ENCODE peak calls at places on chromosomes 12 and 14, in eight cellular contexts. B is AG04450, X is cardiac muscle cell, F is left lung, P is MM.1S, T is fibroblast of lung, Y is HCT116, D is A673. I is an unnamed sample.

GRCh38 chr12:45852508-45852907 is 123.0 kb downstream of the ARID2 start:
- DNase-seq in B (no peak), X (peak; percentile 10), F (no peak), P (no peak), T (no peak), Y (no peak), D (no peak), I (no peak)

GRCh38 chr12:87092421-87092820 is 836.2 kb upstream of the MGAT4C start:
- DNase-seq in B (no peak), X (no peak), F (no peak), P (no peak), T (no peak), Y (no peak), D (no peak), I (no peak)

GRCh38 chr14:21201732-21202462 is 46.0 kb upstream of the OR5AU1 start:
- DNase-seq in B (no peak), X (no peak), F (no peak), P (no peak), T (no peak), Y (no peak), D (no peak), I (no peak)

GRCh38 chr14:85333313-85333712 is 196.6 kb upstream of the FLRT2 start:
- DNase-seq in B (no peak), X (peak; percentile 55), F (no peak), P (no peak), T (peak; percentile 16), Y (no peak), D (peak; percentile 52), I (no peak)

GRCh38 chr12:127888948-127889347 is 378.0 kb upstream of the TMEM132C start:
- DNase-seq in B (no peak), X (no peak), F (no peak), P (no peak), T (no peak), Y (no peak), D (no peak), I (no peak)

GRCh38 chr14:33836203-33836894 is 114.5 kb downstream of the EGLN3 start:
- DNase-seq in B (no peak), X (no peak), F (no peak), P (no peak), T (no peak), Y (no peak), D (no peak), I (no peak)

GRCh38 chr14:40204441-40205175 is 772.4 kb upstream of the FBXO33 start:
- DNase-seq in B (no peak), X (no peak), F (no peak), P (no peak), T (no peak), Y (no peak), D (no peak), I (no peak)

GRCh38 chr14:101834387-101835165 is 73.1 kb downstream of the PPP2R5C start:
- DNase-seq in B (no peak), X (peak; percentile 40), F (no peak), P (no peak), T (peak; percentile 63), Y (no peak), D (no peak), I (no peak)

GRCh38 chr14:23321572-23322547 is 603 bp downstream of the PABPN1 start:
- DNase-seq in B (no peak), X (peak; percentile 59), F (peak; percentile 65), P (no peak), T (peak; percentile 41), Y (no peak), D (peak; percentile 49), I (no peak)

GRCh38 chr14:78835052-78835451 is 664.9 kb downstream of the NRXN3 start:
- DNase-seq in B (no peak), X (no peak), F (no peak), P (no peak), T (no peak), Y (no peak), D (no peak), I (no peak)

GRCh38 chr12:6532927-6533652 is 1.2 kb upstream of the GAPDH start:
- DNase-seq in B (no peak), X (peak; percentile 66), F (peak; percentile 72), P (peak; percentile 60), T (peak; percentile 57), Y (no peak), D (peak; percentile 88), I (no peak)

GRCh38 chr12:122989874-122990400 is 9.5 kb downstream of the ARL6IP4 start:
- DNase-seq in B (no peak), X (no peak), F (no peak), P (no peak), T (no peak), Y (no peak), D (no peak), I (no peak)

DNA sequence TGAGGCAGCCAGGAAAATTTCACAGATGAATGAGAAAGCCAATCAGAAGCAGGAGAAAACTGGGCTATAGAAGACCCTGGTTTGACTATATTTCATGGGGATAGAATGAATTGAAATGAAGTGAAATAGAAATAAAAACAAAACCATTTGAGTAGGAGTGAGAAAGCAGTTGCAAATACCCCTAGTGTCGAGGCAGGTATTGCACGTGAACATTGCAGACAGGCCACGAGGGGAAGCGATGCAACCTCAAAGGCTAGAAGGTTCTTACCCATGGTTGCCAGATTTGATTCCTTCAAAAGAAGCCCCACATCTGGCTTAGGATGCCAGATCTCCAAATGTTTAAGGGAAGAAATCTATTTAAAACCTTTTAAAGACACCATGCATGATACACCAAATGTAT is 648.9 kb downstream of the VRK1 start:
- DNase-seq in B (no peak), X (no peak), F (no peak), P (no peak), T (no peak), Y (no peak), D (no peak), I (no peak)
- TF ChIP-seq CTCF in B (no peak), X (no peak), F (no peak), P (no peak), T (no peak), Y (peak; percentile 28), D (peak; percentile 9), I (no peak)

GRCh38 chr14:104393898-104394605 is 185.5 kb upstream of the C14orf180 start:
- DNase-seq in B (no peak), X (no peak), F (no peak), P (peak; percentile 31), T (no peak), Y (no peak), D (no peak), I (no peak)

GRCh38 chr14:104392001-104392395 is 187.6 kb upstream of the C14orf180 start:
- DNase-seq in B (no peak), X (no peak), F (no peak), P (no peak), T (no peak), Y (no peak), D (no peak), I (no peak)

GRCh38 chr14:104394606-104394910 is 185.0 kb upstream of the C14orf180 start:
- DNase-seq in B (no peak), X (no peak), F (no peak), P (no peak), T (no peak), Y (no peak), D (no peak), I (no peak)

GRCh38 chr14:104392396-104393198 is 187.0 kb upstream of the C14orf180 start:
- DNase-seq in B (no peak), X (no peak), F (no peak), P (no peak), T (no peak), Y (no peak), D (no peak), I (no peak)

DNA sequence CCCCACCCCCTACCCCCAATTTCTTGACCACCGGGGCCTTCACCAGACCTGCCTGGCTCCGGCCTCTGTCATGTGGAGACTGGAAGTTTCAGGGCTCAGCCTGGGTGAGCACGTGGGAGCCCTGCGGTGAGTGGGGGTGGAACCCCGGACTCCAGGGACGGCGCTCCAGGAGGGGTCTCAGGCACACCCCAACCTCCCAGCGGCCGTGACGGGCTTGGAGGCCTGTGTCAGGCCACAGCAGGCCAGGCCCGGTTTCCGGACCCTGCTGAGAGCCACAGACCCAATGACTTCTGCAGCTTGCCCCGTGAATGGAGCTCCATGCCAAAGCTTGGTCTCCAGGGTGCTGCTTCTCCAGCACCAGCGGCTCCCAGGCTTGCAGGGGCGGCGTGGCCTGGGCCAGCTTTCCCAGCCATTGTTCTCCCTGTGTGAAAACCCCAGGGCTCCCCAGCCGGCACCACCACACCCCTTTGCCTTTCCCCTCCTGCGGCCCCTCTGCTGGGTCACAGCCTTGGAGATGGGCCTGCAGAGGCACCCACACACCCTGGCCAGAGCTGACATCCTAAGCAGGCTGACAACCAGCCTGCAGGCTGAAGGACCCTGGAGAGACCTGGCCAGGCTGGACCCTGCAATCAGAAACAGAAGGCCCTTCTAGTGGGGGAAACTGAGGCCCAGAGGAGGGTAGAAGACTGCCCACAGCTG is 186.2 kb upstream of the C14orf180 start:
- DNase-seq in B (no peak), X (no peak), F (no peak), P (no peak), T (no peak), Y (no peak), D (no peak), I (no peak)
- H3K4me3 ChIP-seq in B (no peak overlapping the region), X (no peak overlapping the region), F (no peak overlapping the region), P (no peak overlapping the region), T (no peak overlapping the region), Y (no peak overlapping the region), D (no peak overlapping the region), I (no peak overlapping the region)

GRCh38 chr14:49173765-49174373 is 412.3 kb downstream of the RPS29 start:
- DNase-seq in B (peak; percentile 16), X (peak; percentile 82), F (peak; percentile 58), P (peak; percentile 68), T (peak; percentile 79), Y (peak; percentile 63), D (peak; percentile 86), I (peak; percentile 10)
- TF ChIP-seq CTCF in B (peak; percentile 59), X (peak; percentile 76), F (peak; percentile 23), P (peak; percentile 57), T (peak; percentile 68), Y (peak; percentile 70), D (peak; percentile 83), I (peak; percentile 60)

GRCh38 chr12:54368709-54369596 is 4.7 kb upstream of the GPR84 start:
- DNase-seq in B (peak; percentile 85), X (peak; percentile 93), F (peak; percentile 92), P (peak; percentile 82), T (peak; percentile 89), Y (peak; percentile 67), D (peak; percentile 94), I (peak; percentile 57)

GRCh38 chr12:54369597-54370217 is 5.4 kb upstream of the GPR84 start:
- DNase-seq in B (no peak), X (no peak), F (no peak), P (no peak), T (no peak), Y (no peak), D (no peak), I (no peak)

GRCh38 chr12:54372113-54372806 is 8.0 kb upstream of the GPR84 start:
- DNase-seq in B (no peak), X (peak; percentile 35), F (no peak), P (no peak), T (no peak), Y (no peak), D (no peak), I (no peak)

GRCh38 chr12:54371328-54372112 is 7.2 kb upstream of the GPR84 start:
- DNase-seq in B (no peak), X (peak; percentile 67), F (no peak), P (no peak), T (peak; percentile 80), Y (no peak), D (peak; percentile 52), I (no peak)

DNA sequence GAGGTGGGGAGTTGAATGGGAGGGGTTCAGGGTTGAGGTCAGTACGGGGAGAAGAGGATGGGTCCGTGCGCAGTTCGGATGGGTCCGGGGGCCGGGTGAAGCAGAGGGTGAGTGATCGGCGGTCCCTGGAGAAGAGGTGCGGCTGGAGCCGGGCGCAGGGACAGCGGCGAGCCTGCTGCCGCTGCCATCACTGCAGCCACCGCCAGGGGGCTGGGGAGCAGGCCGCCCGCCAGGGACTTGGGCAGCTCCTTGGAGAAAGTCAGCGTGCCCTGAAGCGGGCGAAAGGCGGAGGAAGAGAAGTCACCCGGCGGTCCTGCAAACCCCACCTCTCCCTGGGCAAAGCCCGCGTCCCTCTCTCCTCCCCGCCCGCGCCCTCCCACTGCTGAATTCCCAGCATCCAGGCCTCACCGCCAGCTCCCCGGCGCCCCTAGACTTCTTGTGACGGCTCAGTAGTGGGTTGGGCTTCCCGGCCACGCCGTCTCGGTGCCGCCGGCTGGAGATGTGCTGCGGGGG is 6.0 kb upstream of the GPR84 start:
- DNase-seq in B (peak; percentile 46), X (peak; percentile 90), F (peak; percentile 70), P (no peak), T (peak; percentile 83), Y (no peak), D (peak; percentile 84), I (peak; percentile 48)
- H3K4me3 ChIP-seq in B (peak overlapping the region; percentile 49), X (no peak overlapping the region), F (no peak overlapping the region), P (no peak overlapping the region), T (peak overlapping the region; percentile 32), Y (no peak overlapping the region), D (peak overlapping the region; percentile 50), I (peak overlapping the region; percentile 51)